ENCODE peak calls at places on chromosomes 5 and 9, in eight cellular contexts. F is HTR-8/SVneo; Y is stimulated activated CD4-positive, alpha-beta T cell treated with anti-CD3 and anti-CD28 coated beads, Interleukin-12 subunit alpha, Interleukin-12 subunit beta, amount 100 ng/mL, for 48 hours; Z is activated CD4-positive, alpha-beta T cell treated with anti-CD3 and anti-CD28 coated beads, Interleukin-2, amount 10 ng/mL, durations not matched to agents 7 days and 5 days; E is naive thymus-derived CD8-positive, alpha-beta T cell; O is NCI-H1105 treated with DMSO at 0.1 percent for 48 hours; C is gastrocnemius medialis; D is MCF 10A. Q is an unnamed sample.

GRCh38 chr5:150442699-150443080 is 6.8 kb downstream of the RPS14 start:
- DNase-seq in F (no peak), Y (no peak), Z (no peak), E (no peak), O (no peak), C (no peak), D (no peak), Q (no peak)

GRCh38 chr5:41433552-41434181 is 76.7 kb downstream of the PLCXD3 start:
- DNase-seq in F (no peak), Y (no peak), Z (no peak), E (no peak), O (no peak), C (no peak), D (peak), Q (no peak)

GRCh38 chr5:168651654-168652053 is 72.5 kb upstream of the PANK3 start:
- DNase-seq in F (peak), Y (no peak), Z (no peak), E (no peak), O (no peak), C (peak), D (peak), Q (no peak)

GRCh38 chr5:38323645-38324295 is 65.4 kb downstream of the EGFLAM start:
- DNase-seq in F (peak), Y (no peak), Z (no peak), E (no peak), O (no peak), C (no peak), D (peak), Q (no peak)

GRCh38 chr9:106616026-106616425 is 246.9 kb upstream of the ZNF462 start:
- DNase-seq in F (no peak), Y (no peak), Z (no peak), E (no peak), O (no peak), C (no peak), D (no peak), Q (no peak)

GRCh38 chr5:76547242-76547890 is 75.8 kb downstream of the F2RL2 start:
- DNase-seq in F (no peak), Y (peak), Z (peak), E (peak), O (no peak), C (no peak), D (no peak), Q (peak)

GRCh38 chr5:87300744-87301143 is 33.1 kb downstream of the RASA1 start:
- DNase-seq in F (peak), Y (peak), Z (no peak), E (no peak), O (no peak), C (no peak), D (peak), Q (no peak)

GRCh38 chr9:137320555-137321384 is 18.7 kb upstream of the NRARP start:
- DNase-seq in F (no peak), Y (no peak), Z (peak), E (peak), O (no peak), C (peak), D (no peak), Q (peak)

GRCh38 chr5:140131967-140132409 is 6.3 kb downstream of the IGIP start:
- DNase-seq in F (peak), Y (no peak), Z (no peak), E (no peak), O (no peak), C (no peak), D (peak), Q (no peak)

Q was measured in stimulated activated naive B cell treated with anti-CD40 and anti-IgM and Interleukin-4, amounts not matched to agents 10 μg/mL and 1 μg/mL and 100 μg/mL, for 72 hours.